ENCODE peak calls at places on chromosomes 7 and 10, in nine cellular contexts. One of them, this sample, is unnamed.

GRCh38 chr10:50788951-50789904 is 49.5 kb downstream of the ASAH2B start:
- DNase-seq in thyroid gland: peak; percentile 8
- DNase-seq in heart left ventricle: no peak
- DNase-seq in spleen: no peak
- DNase-seq in WERI-Rb-1: no peak
- DNase-seq in right atrium auricular region: no peak
- DNase-seq in cardiac muscle cell: peak; percentile 18
- DNase-seq in adrenal gland: no peak
- DNase-seq in GM23248: peak; percentile 80
- DNase-seq in this sample: no peak

GRCh38 chr7:43872401-43873165 is 3.3 kb upstream of the MRPS24 start:
- DNase-seq in thyroid gland: peak; percentile 18
- DNase-seq in heart left ventricle: no peak
- DNase-seq in spleen: peak; percentile 64
- DNase-seq in WERI-Rb-1: no peak
- DNase-seq in right atrium auricular region: peak; percentile 70
- DNase-seq in cardiac muscle cell: peak; percentile 7
- DNase-seq in adrenal gland: peak; percentile 90
- DNase-seq in GM23248: peak; percentile 98
- DNase-seq in this sample: peak; percentile 52

GRCh38 chr7:78779788-78780187 is 673.7 kb downstream of the MAGI2 start:
- DNase-seq in thyroid gland: no peak
- DNase-seq in heart left ventricle: no peak
- DNase-seq in spleen: no peak
- DNase-seq in WERI-Rb-1: no peak
- DNase-seq in right atrium auricular region: no peak
- DNase-seq in cardiac muscle cell: no peak
- DNase-seq in adrenal gland: no peak
- DNase-seq in GM23248: no peak
- DNase-seq in this sample: no peak

GRCh38 chr10:18822156-18822555 is 162.9 kb downstream of the ARL5B start:
- DNase-seq in thyroid gland: no peak
- DNase-seq in heart left ventricle: no peak
- DNase-seq in spleen: no peak
- DNase-seq in WERI-Rb-1: no peak
- DNase-seq in right atrium auricular region: no peak
- DNase-seq in cardiac muscle cell: peak; percentile 78
- DNase-seq in adrenal gland: peak; percentile 8
- DNase-seq in GM23248: peak; percentile 10
- DNase-seq in this sample: peak; percentile 67

GRCh38 chr7:116955801-116956514 is 2.7 kb downstream of the ST7 start:
- DNase-seq in thyroid gland: no peak
- DNase-seq in heart left ventricle: no peak
- DNase-seq in spleen: no peak
- DNase-seq in WERI-Rb-1: no peak
- DNase-seq in right atrium auricular region: no peak
- DNase-seq in cardiac muscle cell: no peak
- DNase-seq in adrenal gland: peak; percentile 16
- DNase-seq in GM23248: peak; percentile 27
- DNase-seq in this sample: no peak

GRCh38 chr7:151850484-151851159 is 26.3 kb downstream of the PRKAG2 start:
- DNase-seq in thyroid gland: peak; percentile 48
- DNase-seq in heart left ventricle: no peak
- DNase-seq in spleen: no peak
- DNase-seq in WERI-Rb-1: no peak
- DNase-seq in right atrium auricular region: no peak
- DNase-seq in cardiac muscle cell: no peak
- DNase-seq in adrenal gland: no peak
- DNase-seq in GM23248: no peak
- DNase-seq in this sample: no peak

GRCh38 chr7:126057979-126058378 is 1128.4 kb upstream of the POT1 start:
- DNase-seq in thyroid gland: no peak
- DNase-seq in heart left ventricle: no peak
- DNase-seq in spleen: no peak
- DNase-seq in WERI-Rb-1: no peak
- DNase-seq in right atrium auricular region: no peak
- DNase-seq in cardiac muscle cell: no peak
- DNase-seq in adrenal gland: no peak
- DNase-seq in GM23248: no peak
- DNase-seq in this sample: no peak

GRCh38 chr10:48801026-48801425 is 116.4 kb downstream of the WDFY4 start:
- DNase-seq in thyroid gland: no peak
- DNase-seq in heart left ventricle: no peak
- DNase-seq in spleen: no peak
- DNase-seq in WERI-Rb-1: no peak
- DNase-seq in right atrium auricular region: no peak
- DNase-seq in cardiac muscle cell: no peak
- DNase-seq in adrenal gland: no peak
- DNase-seq in GM23248: peak; percentile 58
- DNase-seq in this sample: no peak

GRCh38 chr7:114312649-114313048 is 102.0 kb upstream of the FOXP2 start:
- DNase-seq in thyroid gland: no peak
- DNase-seq in heart left ventricle: no peak
- DNase-seq in spleen: no peak
- DNase-seq in WERI-Rb-1: no peak
- DNase-seq in right atrium auricular region: no peak
- DNase-seq in cardiac muscle cell: no peak
- DNase-seq in adrenal gland: no peak
- DNase-seq in GM23248: no peak
- DNase-seq in this sample: no peak

GRCh38 chr10:3523309-3524050 is 261.5 kb downstream of the KLF6 start:
- DNase-seq in thyroid gland: no peak
- DNase-seq in heart left ventricle: no peak
- DNase-seq in spleen: no peak
- DNase-seq in WERI-Rb-1: no peak
- DNase-seq in right atrium auricular region: no peak
- DNase-seq in cardiac muscle cell: no peak
- DNase-seq in adrenal gland: no peak
- DNase-seq in GM23248: no peak
- DNase-seq in this sample: no peak

GRCh38 chr7:20545016-20545415 is 70.5 kb upstream of the ABCB5 start:
- DNase-seq in thyroid gland: no peak
- DNase-seq in heart left ventricle: no peak
- DNase-seq in spleen: no peak
- DNase-seq in WERI-Rb-1: no peak
- DNase-seq in right atrium auricular region: no peak
- DNase-seq in cardiac muscle cell: no peak
- DNase-seq in adrenal gland: no peak
- DNase-seq in GM23248: no peak
- DNase-seq in this sample: no peak

GRCh38 chr7:18393465-18394118 is 102.0 kb upstream of the HDAC9 start:
- DNase-seq in thyroid gland: no peak
- DNase-seq in heart left ventricle: no peak
- DNase-seq in spleen: no peak
- DNase-seq in WERI-Rb-1: no peak
- DNase-seq in right atrium auricular region: no peak
- DNase-seq in cardiac muscle cell: no peak
- DNase-seq in adrenal gland: no peak
- DNase-seq in GM23248: no peak
- DNase-seq in this sample: no peak

GRCh38 chr10:62380002-62380401 is 5.8 kb downstream of the ZNF365 start:
- DNase-seq in thyroid gland: no peak
- DNase-seq in heart left ventricle: no peak
- DNase-seq in spleen: no peak
- DNase-seq in WERI-Rb-1: no peak
- DNase-seq in right atrium auricular region: no peak
- DNase-seq in cardiac muscle cell: no peak
- DNase-seq in adrenal gland: no peak
- DNase-seq in GM23248: peak; percentile 85
- DNase-seq in this sample: no peak

GRCh38 chr10:107614939-107615665 is 450.6 kb upstream of the SORCS1 start:
- DNase-seq in thyroid gland: no peak
- DNase-seq in heart left ventricle: no peak
- DNase-seq in spleen: no peak
- DNase-seq in WERI-Rb-1: no peak
- DNase-seq in right atrium auricular region: no peak
- DNase-seq in cardiac muscle cell: no peak
- DNase-seq in adrenal gland: no peak
- DNase-seq in GM23248: peak; percentile 73
- DNase-seq in this sample: no peak

GRCh38 chr7:122137291-122138077 is 6.6 kb downstream of the AASS start:
- DNase-seq in thyroid gland: no peak
- DNase-seq in heart left ventricle: no peak
- DNase-seq in spleen: no peak
- DNase-seq in WERI-Rb-1: no peak
- DNase-seq in right atrium auricular region: no peak
- DNase-seq in cardiac muscle cell: no peak
- DNase-seq in adrenal gland: no peak
- DNase-seq in GM23248: peak; percentile 27
- DNase-seq in this sample: no peak

GRCh38 chr10:24518981-24519597 is 204.6 kb downstream of the ARHGAP21 start:
- DNase-seq in thyroid gland: peak; percentile 74
- DNase-seq in heart left ventricle: peak; percentile 69
- DNase-seq in spleen: no peak
- DNase-seq in WERI-Rb-1: peak; percentile 40
- DNase-seq in right atrium auricular region: peak; percentile 68
- DNase-seq in cardiac muscle cell: peak; percentile 84
- DNase-seq in adrenal gland: peak; percentile 80
- DNase-seq in GM23248: peak; percentile 79
- DNase-seq in this sample: peak; percentile 87

GRCh38 chr10:54985732-54986131 is 184.7 kb upstream of the PCDH15 start:
- DNase-seq in thyroid gland: no peak
- DNase-seq in heart left ventricle: no peak
- DNase-seq in spleen: no peak
- DNase-seq in WERI-Rb-1: no peak
- DNase-seq in right atrium auricular region: no peak
- DNase-seq in cardiac muscle cell: peak; percentile 57
- DNase-seq in adrenal gland: no peak
- DNase-seq in GM23248: peak; percentile 49
- DNase-seq in this sample: no peak

GRCh38 chr7:73881352-73882059 is 20.5 kb downstream of the TMEM270 start:
- DNase-seq in thyroid gland: no peak
- DNase-seq in heart left ventricle: no peak
- DNase-seq in spleen: no peak
- DNase-seq in WERI-Rb-1: no peak
- DNase-seq in right atrium auricular region: no peak
- DNase-seq in cardiac muscle cell: no peak
- DNase-seq in adrenal gland: no peak
- DNase-seq in GM23248: peak; percentile 8
- DNase-seq in this sample: no peak

DNA sequence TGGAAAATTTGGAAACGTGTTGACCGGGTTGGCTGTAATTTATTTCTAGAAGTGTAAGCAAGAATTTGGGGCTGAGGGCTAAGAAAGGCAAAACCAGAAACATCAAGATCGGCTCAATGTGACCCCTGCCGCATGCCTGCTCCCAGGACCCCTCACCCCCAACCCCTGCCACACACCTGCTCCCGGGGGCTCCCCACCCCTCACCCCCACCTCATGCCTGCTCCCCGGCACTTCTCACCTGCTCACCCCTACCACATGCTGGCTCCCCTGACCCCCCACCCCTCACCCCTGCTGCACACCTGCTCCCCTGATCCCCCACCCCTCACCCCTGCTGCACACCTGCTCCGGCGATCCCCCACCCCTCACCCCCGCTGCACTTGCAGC is 19.0 kb upstream of the CFAP46 start:
- DNase-seq in thyroid gland: no peak
- DNase-seq in heart left ventricle: no peak
- DNase-seq in spleen: no peak
- DNase-seq in WERI-Rb-1: no peak
- DNase-seq in right atrium auricular region: no peak
- DNase-seq in cardiac muscle cell: no peak
- DNase-seq in adrenal gland: no peak
- DNase-seq in GM23248: no peak
- DNase-seq in this sample: no peak
- H3K27me3 ChIP-seq in thyroid gland: no peaks in the 10 kb centered on the region
- H3K27me3 ChIP-seq in heart left ventricle: no peaks in the 10 kb centered on the region
- H3K27me3 ChIP-seq in spleen: peaks cover 57% of the 10 kb centered on the region
- H3K27me3 ChIP-seq in WERI-Rb-1: no peaks in the 10 kb centered on the region
- H3K27me3 ChIP-seq in right atrium auricular region: no peaks in the 10 kb centered on the region
- H3K27me3 ChIP-seq in cardiac muscle cell: peaks cover 4% of the 10 kb centered on the region
- H3K27me3 ChIP-seq in adrenal gland: no peaks in the 10 kb centered on the region
- H3K27me3 ChIP-seq in GM23248: peaks cover 6% of the 10 kb centered on the region
- H3K27me3 ChIP-seq in this sample: no peaks in the 10 kb centered on the region

GRCh38 chr10:6163364-6164270 is 39.1 kb upstream of the PFKFB3 start:
- DNase-seq in thyroid gland: peak; percentile 93
- DNase-seq in heart left ventricle: peak; percentile 94
- DNase-seq in spleen: peak; percentile 98
- DNase-seq in WERI-Rb-1: peak; percentile 67
- DNase-seq in right atrium auricular region: peak; percentile 82
- DNase-seq in cardiac muscle cell: peak; percentile 94
- DNase-seq in adrenal gland: peak; percentile 94
- DNase-seq in GM23248: peak; percentile 97
- DNase-seq in this sample: peak; percentile 87

GRCh38 chr10:6164271-6165095 is 38.2 kb upstream of the PFKFB3 start:
- DNase-seq in thyroid gland: no peak
- DNase-seq in heart left ventricle: no peak
- DNase-seq in spleen: no peak
- DNase-seq in WERI-Rb-1: no peak
- DNase-seq in right atrium auricular region: no peak
- DNase-seq in cardiac muscle cell: peak; percentile 42
- DNase-seq in adrenal gland: peak; percentile 50
- DNase-seq in GM23248: peak; percentile 24
- DNase-seq in this sample: no peak

GRCh38 chr10:6161913-6162312 is 40.8 kb upstream of the PFKFB3 start:
- DNase-seq in thyroid gland: no peak
- DNase-seq in heart left ventricle: no peak
- DNase-seq in spleen: no peak
- DNase-seq in WERI-Rb-1: no peak
- DNase-seq in right atrium auricular region: no peak
- DNase-seq in cardiac muscle cell: no peak
- DNase-seq in adrenal gland: no peak
- DNase-seq in GM23248: no peak
- DNase-seq in this sample: no peak

GRCh38 chr10:6165221-6165725 is 37.5 kb upstream of the PFKFB3 start:
- DNase-seq in thyroid gland: no peak
- DNase-seq in heart left ventricle: no peak
- DNase-seq in spleen: no peak
- DNase-seq in WERI-Rb-1: no peak
- DNase-seq in right atrium auricular region: no peak
- DNase-seq in cardiac muscle cell: no peak
- DNase-seq in adrenal gland: no peak
- DNase-seq in GM23248: no peak
- DNase-seq in this sample: no peak

GRCh38 chr10:6162589-6163356 is 40.0 kb upstream of the PFKFB3 start:
- DNase-seq in thyroid gland: no peak
- DNase-seq in heart left ventricle: no peak
- DNase-seq in spleen: no peak
- DNase-seq in WERI-Rb-1: no peak
- DNase-seq in right atrium auricular region: no peak
- DNase-seq in cardiac muscle cell: peak; percentile 45
- DNase-seq in adrenal gland: peak; percentile 80
- DNase-seq in GM23248: peak; percentile 27
- DNase-seq in this sample: no peak
- H3K27ac ChIP-seq in thyroid gland: peak overlapping the region; percentile 66
- H3K27ac ChIP-seq in heart left ventricle: peak overlapping the region; percentile 99
- H3K27ac ChIP-seq in spleen: peak overlapping the region; percentile 98
- H3K27ac ChIP-seq in WERI-Rb-1: no peak overlapping the region
- H3K27ac ChIP-seq in right atrium auricular region: peak overlapping the region; percentile 97
- H3K27ac ChIP-seq in cardiac muscle cell: peak overlapping the region; percentile 73
- H3K27ac ChIP-seq in adrenal gland: peak overlapping the region; percentile 80
- H3K27ac ChIP-seq in GM23248: no peak overlapping the region
- H3K27ac ChIP-seq in this sample: no peak overlapping the region

GRCh38 chr7:3780525-3780924 is 479.5 kb downstream of the SDK1 start:
- DNase-seq in thyroid gland: no peak
- DNase-seq in heart left ventricle: no peak
- DNase-seq in spleen: no peak
- DNase-seq in WERI-Rb-1: no peak
- DNase-seq in right atrium auricular region: no peak
- DNase-seq in cardiac muscle cell: no peak
- DNase-seq in adrenal gland: no peak
- DNase-seq in GM23248: no peak
- DNase-seq in this sample: peak; percentile 58
- H3K9me3 ChIP-seq in thyroid gland: no peaks in the 10 kb centered on the region
- H3K9me3 ChIP-seq in heart left ventricle: peaks cover 27% of the 10 kb centered on the region
- H3K9me3 ChIP-seq in spleen: peaks cover 20% of the 10 kb centered on the region
- H3K9me3 ChIP-seq in WERI-Rb-1: peaks cover 18% of the 10 kb centered on the region
- H3K9me3 ChIP-seq in right atrium auricular region: no peaks in the 10 kb centered on the region
- H3K9me3 ChIP-seq in cardiac muscle cell: no peaks in the 10 kb centered on the region
- H3K9me3 ChIP-seq in adrenal gland: no peaks in the 10 kb centered on the region
- H3K9me3 ChIP-seq in GM23248: no peaks in the 10 kb centered on the region
- H3K9me3 ChIP-seq in this sample: peaks cover 43% of the 10 kb centered on the region

GRCh38 chr10:533611-534566 is 155.6 kb downstream of the DIP2C start:
- DNase-seq in thyroid gland: no peak
- DNase-seq in heart left ventricle: no peak
- DNase-seq in spleen: peak; percentile 53
- DNase-seq in WERI-Rb-1: no peak
- DNase-seq in right atrium auricular region: no peak
- DNase-seq in cardiac muscle cell: no peak
- DNase-seq in adrenal gland: no peak
- DNase-seq in GM23248: no peak
- DNase-seq in this sample: no peak
- H3K27me3 ChIP-seq in thyroid gland: no peaks in the 10 kb centered on the region
- H3K27me3 ChIP-seq in heart left ventricle: no peaks in the 10 kb centered on the region
- H3K27me3 ChIP-seq in spleen: peaks cover 13% of the 10 kb centered on the region
- H3K27me3 ChIP-seq in WERI-Rb-1: no peaks in the 10 kb centered on the region
- H3K27me3 ChIP-seq in right atrium auricular region: no peaks in the 10 kb centered on the region
- H3K27me3 ChIP-seq in cardiac muscle cell: no peaks in the 10 kb centered on the region
- H3K27me3 ChIP-seq in adrenal gland: no peaks in the 10 kb centered on the region
- H3K27me3 ChIP-seq in GM23248: no peaks in the 10 kb centered on the region
- H3K27me3 ChIP-seq in this sample: no peaks in the 10 kb centered on the region

This sample was measured in endodermal cell.